ENCODE peak calls at places on chromosomes 13 and 19, in eight cellular contexts. One of them, this sample, is unnamed.

GRCh38 chr13:113321546-113321945 is 24.5 kb downstream of the LAMP1 start:
- DNase-seq in stimulated activated CD8-positive, alpha-beta memory T cell treated with anti-CD3 and anti-CD28 coated beads, Interleukin-7, amount 100 ng/mL, for 1 hour: no peak
- DNase-seq in NCI-H774: no peak
- DNase-seq in mesothelial cell of epicardium: no peak
- DNase-seq in HTR-8/SVneo: no peak
- DNase-seq in transverse colon: no peak
- DNase-seq in endodermal cell: peak
- DNase-seq in stimulated activated CD4-positive, alpha-beta T cell treated with anti-CD3 and anti-CD28 coated beads, Interleukin-2, amount 100 ng/mL, for 48 hours: no peak
- DNase-seq in this sample: no peak

GRCh38 chr19:41264581-41265375 is 606 bp downstream of the HNRNPUL1 start:
- DNase-seq in HTR-8/SVneo: peak
- DNase-seq in transverse colon: peak
- DNase-seq in NCI-H774: no peak
- DNase-seq in stimulated activated CD4-positive, alpha-beta T cell treated with anti-CD3 and anti-CD28 coated beads, Interleukin-2, amount 100 ng/mL, for 48 hours: peak
- DNase-seq in stimulated activated CD8-positive, alpha-beta memory T cell treated with anti-CD3 and anti-CD28 coated beads, Interleukin-7, amount 100 ng/mL, for 1 hour: peak
- DNase-seq in mesothelial cell of epicardium: no peak
- DNase-seq in endodermal cell: peak
- DNase-seq in this sample: peak

GRCh38 chr19:1163283-1163933 is 10.7 kb downstream of the SBNO2 start:
- DNase-seq in stimulated activated CD8-positive, alpha-beta memory T cell treated with anti-CD3 and anti-CD28 coated beads, Interleukin-7, amount 100 ng/mL, for 1 hour: no peak
- DNase-seq in HTR-8/SVneo: no peak
- DNase-seq in transverse colon: no peak
- DNase-seq in NCI-H774: no peak
- DNase-seq in mesothelial cell of epicardium: no peak
- DNase-seq in endodermal cell: no peak
- DNase-seq in stimulated activated CD4-positive, alpha-beta T cell treated with anti-CD3 and anti-CD28 coated beads, Interleukin-2, amount 100 ng/mL, for 48 hours: no peak
- DNase-seq in this sample: no peak

GRCh38 chr19:43784981-43785808 is 4.4 kb upstream of the KCNN4 start:
- DNase-seq in endodermal cell: peak
- DNase-seq in NCI-H774: peak
- DNase-seq in stimulated activated CD4-positive, alpha-beta T cell treated with anti-CD3 and anti-CD28 coated beads, Interleukin-2, amount 100 ng/mL, for 48 hours: peak
- DNase-seq in stimulated activated CD8-positive, alpha-beta memory T cell treated with anti-CD3 and anti-CD28 coated beads, Interleukin-7, amount 100 ng/mL, for 1 hour: no peak
- DNase-seq in HTR-8/SVneo: peak
- DNase-seq in mesothelial cell of epicardium: peak
- DNase-seq in transverse colon: peak
- DNase-seq in this sample: peak

GRCh38 chr19:15633122-15633521 is 7.6 kb upstream of the CYP4F3 start:
- DNase-seq in endodermal cell: no peak
- DNase-seq in stimulated activated CD8-positive, alpha-beta memory T cell treated with anti-CD3 and anti-CD28 coated beads, Interleukin-7, amount 100 ng/mL, for 1 hour: no peak
- DNase-seq in HTR-8/SVneo: no peak
- DNase-seq in stimulated activated CD4-positive, alpha-beta T cell treated with anti-CD3 and anti-CD28 coated beads, Interleukin-2, amount 100 ng/mL, for 48 hours: no peak
- DNase-seq in mesothelial cell of epicardium: no peak
- DNase-seq in transverse colon: no peak
- DNase-seq in NCI-H774: no peak
- DNase-seq in this sample: no peak

GRCh38 chr19:42253245-42254082 is 1.5 kb downstream of the ERF start:
- DNase-seq in HTR-8/SVneo: peak
- DNase-seq in stimulated activated CD4-positive, alpha-beta T cell treated with anti-CD3 and anti-CD28 coated beads, Interleukin-2, amount 100 ng/mL, for 48 hours: peak
- DNase-seq in transverse colon: peak
- DNase-seq in stimulated activated CD8-positive, alpha-beta memory T cell treated with anti-CD3 and anti-CD28 coated beads, Interleukin-7, amount 100 ng/mL, for 1 hour: peak
- DNase-seq in mesothelial cell of epicardium: peak
- DNase-seq in endodermal cell: peak
- DNase-seq in NCI-H774: no peak
- DNase-seq in this sample: peak

GRCh38 chr19:4112367-4112766 is 11.6 kb downstream of the MAP2K2 start:
- DNase-seq in stimulated activated CD4-positive, alpha-beta T cell treated with anti-CD3 and anti-CD28 coated beads, Interleukin-2, amount 100 ng/mL, for 48 hours: no peak
- DNase-seq in endodermal cell: no peak
- DNase-seq in transverse colon: no peak
- DNase-seq in NCI-H774: no peak
- DNase-seq in HTR-8/SVneo: no peak
- DNase-seq in stimulated activated CD8-positive, alpha-beta memory T cell treated with anti-CD3 and anti-CD28 coated beads, Interleukin-7, amount 100 ng/mL, for 1 hour: no peak
- DNase-seq in mesothelial cell of epicardium: no peak
- DNase-seq in this sample: no peak

GRCh38 chr13:61039302-61039701 is 376.3 kb downstream of the PCDH20 start:
- DNase-seq in HTR-8/SVneo: no peak
- DNase-seq in NCI-H774: no peak
- DNase-seq in mesothelial cell of epicardium: no peak
- DNase-seq in stimulated activated CD4-positive, alpha-beta T cell treated with anti-CD3 and anti-CD28 coated beads, Interleukin-2, amount 100 ng/mL, for 48 hours: no peak
- DNase-seq in endodermal cell: no peak
- DNase-seq in transverse colon: no peak
- DNase-seq in stimulated activated CD8-positive, alpha-beta memory T cell treated with anti-CD3 and anti-CD28 coated beads, Interleukin-7, amount 100 ng/mL, for 1 hour: no peak
- DNase-seq in this sample: no peak

GRCh38 chr13:37716395-37716794 is 117.8 kb upstream of the POSTN start:
- DNase-seq in stimulated activated CD8-positive, alpha-beta memory T cell treated with anti-CD3 and anti-CD28 coated beads, Interleukin-7, amount 100 ng/mL, for 1 hour: no peak
- DNase-seq in stimulated activated CD4-positive, alpha-beta T cell treated with anti-CD3 and anti-CD28 coated beads, Interleukin-2, amount 100 ng/mL, for 48 hours: no peak
- DNase-seq in endodermal cell: no peak
- DNase-seq in transverse colon: no peak
- DNase-seq in HTR-8/SVneo: no peak
- DNase-seq in mesothelial cell of epicardium: no peak
- DNase-seq in NCI-H774: no peak
- DNase-seq in this sample: no peak

GRCh38 chr13:52147225-52147624 is 12.2 kb downstream of the NEK3 start:
- DNase-seq in mesothelial cell of epicardium: no peak
- DNase-seq in HTR-8/SVneo: no peak
- DNase-seq in stimulated activated CD8-positive, alpha-beta memory T cell treated with anti-CD3 and anti-CD28 coated beads, Interleukin-7, amount 100 ng/mL, for 1 hour: no peak
- DNase-seq in stimulated activated CD4-positive, alpha-beta T cell treated with anti-CD3 and anti-CD28 coated beads, Interleukin-2, amount 100 ng/mL, for 48 hours: no peak
- DNase-seq in transverse colon: no peak
- DNase-seq in NCI-H774: no peak
- DNase-seq in endodermal cell: no peak
- DNase-seq in this sample: no peak

GRCh38 chr13:44278164-44278563 is 95.5 kb upstream of the SERP2 start:
- DNase-seq in NCI-H774: no peak
- DNase-seq in mesothelial cell of epicardium: no peak
- DNase-seq in stimulated activated CD8-positive, alpha-beta memory T cell treated with anti-CD3 and anti-CD28 coated beads, Interleukin-7, amount 100 ng/mL, for 1 hour: no peak
- DNase-seq in transverse colon: no peak
- DNase-seq in stimulated activated CD4-positive, alpha-beta T cell treated with anti-CD3 and anti-CD28 coated beads, Interleukin-2, amount 100 ng/mL, for 48 hours: no peak
- DNase-seq in HTR-8/SVneo: no peak
- DNase-seq in endodermal cell: no peak
- DNase-seq in this sample: no peak

GRCh38 chr19:2242092-2242537 is 5.5 kb downstream of the SF3A2 start:
- DNase-seq in mesothelial cell of epicardium: no peak
- DNase-seq in NCI-H774: no peak
- DNase-seq in endodermal cell: no peak
- DNase-seq in stimulated activated CD4-positive, alpha-beta T cell treated with anti-CD3 and anti-CD28 coated beads, Interleukin-2, amount 100 ng/mL, for 48 hours: no peak
- DNase-seq in stimulated activated CD8-positive, alpha-beta memory T cell treated with anti-CD3 and anti-CD28 coated beads, Interleukin-7, amount 100 ng/mL, for 1 hour: no peak
- DNase-seq in transverse colon: peak
- DNase-seq in HTR-8/SVneo: no peak
- DNase-seq in this sample: no peak

GRCh38 chr19:45468159-45468651 is 409 bp downstream of the FOSB start:
- DNase-seq in endodermal cell: peak
- DNase-seq in transverse colon: peak
- DNase-seq in NCI-H774: no peak
- DNase-seq in mesothelial cell of epicardium: peak
- DNase-seq in HTR-8/SVneo: no peak
- DNase-seq in stimulated activated CD4-positive, alpha-beta T cell treated with anti-CD3 and anti-CD28 coated beads, Interleukin-2, amount 100 ng/mL, for 48 hours: no peak
- DNase-seq in stimulated activated CD8-positive, alpha-beta memory T cell treated with anti-CD3 and anti-CD28 coated beads, Interleukin-7, amount 100 ng/mL, for 1 hour: no peak
- DNase-seq in this sample: no peak

GRCh38 chr13:113962386-113962785 is 11.5 kb downstream of the C13orf46 start:
- DNase-seq in endodermal cell: no peak
- DNase-seq in stimulated activated CD8-positive, alpha-beta memory T cell treated with anti-CD3 and anti-CD28 coated beads, Interleukin-7, amount 100 ng/mL, for 1 hour: no peak
- DNase-seq in stimulated activated CD4-positive, alpha-beta T cell treated with anti-CD3 and anti-CD28 coated beads, Interleukin-2, amount 100 ng/mL, for 48 hours: no peak
- DNase-seq in transverse colon: no peak
- DNase-seq in mesothelial cell of epicardium: no peak
- DNase-seq in HTR-8/SVneo: no peak
- DNase-seq in NCI-H774: no peak
- DNase-seq in this sample: no peak

GRCh38 chr19:5547881-5548280 is 19.9 kb downstream of the TINCR start:
- DNase-seq in stimulated activated CD4-positive, alpha-beta T cell treated with anti-CD3 and anti-CD28 coated beads, Interleukin-2, amount 100 ng/mL, for 48 hours: no peak
- DNase-seq in NCI-H774: peak
- DNase-seq in endodermal cell: peak
- DNase-seq in mesothelial cell of epicardium: no peak
- DNase-seq in HTR-8/SVneo: peak
- DNase-seq in stimulated activated CD8-positive, alpha-beta memory T cell treated with anti-CD3 and anti-CD28 coated beads, Interleukin-7, amount 100 ng/mL, for 1 hour: no peak
- DNase-seq in transverse colon: peak
- DNase-seq in this sample: peak

GRCh38 chr13:32537580-32538233 is 888 bp downstream of the N4BP2L2 start:
- DNase-seq in stimulated activated CD4-positive, alpha-beta T cell treated with anti-CD3 and anti-CD28 coated beads, Interleukin-2, amount 100 ng/mL, for 48 hours: peak
- DNase-seq in mesothelial cell of epicardium: peak
- DNase-seq in NCI-H774: no peak
- DNase-seq in HTR-8/SVneo: no peak
- DNase-seq in transverse colon: peak
- DNase-seq in endodermal cell: peak
- DNase-seq in stimulated activated CD8-positive, alpha-beta memory T cell treated with anti-CD3 and anti-CD28 coated beads, Interleukin-7, amount 100 ng/mL, for 1 hour: no peak
- DNase-seq in this sample: no peak